ENCODE peak calls at places on chromosomes 3 and 15, in four cellular contexts. D, A, J and N are unnamed samples.

GRCh38 chr3:45125550-45126026 is 20.6 kb downstream of the CDCP1 start:
- DNase-seq in D (peak), A (peak), J (no peak), N (no peak)

GRCh38 chr3:8635625-8636024 is 9.0 kb downstream of the SSUH2 start:
- DNase-seq in D (no peak), A (no peak), J (no peak), N (no peak)

GRCh38 chr15:63332367-63333078 is 49.1 kb downstream of the CA12 start:
- DNase-seq in D (peak), A (no peak), J (no peak), N (no peak)

GRCh38 chr3:106746286-106746685 is 631.0 kb upstream of the CCDC54 start:
- DNase-seq in D (no peak), A (no peak), J (no peak), N (no peak)

GRCh38 chr15:64151727-64152506 is at the start of gene SNX22:
- DNase-seq in D (no peak), A (no peak), J (no peak), N (no peak)

GRCh38 chr15:39583586-39584265 is 2.8 kb downstream of the THBS1 start:
- DNase-seq in D (peak), A (peak), J (no peak), N (no peak)

GRCh38 chr3:33915796-33916589 is 117.6 kb downstream of the PDCD6IP start:
- DNase-seq in D (peak), A (no peak), J (no peak), N (no peak)

GRCh38 chr3:65497846-65498245 is 540.9 kb downstream of the MAGI1 start:
- DNase-seq in D (no peak), A (no peak), J (no peak), N (no peak)

GRCh38 chr15:37921527-37922385 is 12.7 kb upstream of the TMCO5A start:
- DNase-seq in D (peak), A (no peak), J (no peak), N (no peak)